ENCODE peak calls at places on chromosomes 12 and 14, in six cellular contexts. D, T, E, J, C and O are unnamed samples. For H3K9me3 and H3K27me3, the result is how much of the 10 kb centered on the place peaks cover.

GRCh38 chr12:42474391-42474790 is 115.2 kb downstream of the PRICKLE1 start:
- DNase-seq in C (peak), E (no peak), T (no peak), J (no peak), D (no peak), O (no peak)

GRCh38 chr12:82803201-82803600 is 116.5 kb downstream of the TMTC2 start:
- DNase-seq in T (no peak), D (no peak), E (no peak), C (no peak), J (no peak), O (no peak)

GRCh38 chr12:54147186-54147585 is 41.6 kb downstream of the SMUG1 start:
- DNase-seq in E (no peak), C (no peak), T (no peak), J (peak), D (peak), O (no peak)

GRCh38 chr14:82759691-82760090 is 1226.0 kb upstream of the SEL1L start:
- DNase-seq in C (no peak), D (no peak), E (no peak), T (no peak), J (no peak), O (no peak)

GRCh38 chr12:8996682-8997405 is 7.5 kb downstream of the KLRG1 start:
- DNase-seq in E (no peak), C (peak), J (no peak), T (peak), D (peak), O (no peak)

GRCh38 chr12:75747572-75747995 is 236.2 kb upstream of the KRR1 start:
- DNase-seq in D (no peak), T (no peak), C (peak), J (no peak), E (no peak), O (no peak)

GRCh38 chr12:7131502-7131866 is 1.3 kb downstream of the CLSTN3 start:
- DNase-seq in T (no peak), E (no peak), D (no peak), J (no peak), C (no peak), O (no peak)

GRCh38 chr12:6141048-6141447 is 16.6 kb upstream of the VWF start:
- DNase-seq in J (peak), C (peak), E (peak), D (no peak), T (peak), O (peak)

GRCh38 chr12:14629832-14630688 is 62.4 kb upstream of the PLBD1 start:
- DNase-seq in E (peak), J (no peak), D (peak), C (peak), T (peak), O (peak)

GRCh38 chr14:55446127-55446736 is 5.8 kb upstream of the TBPL2 start:
- DNase-seq in E (peak), C (peak), T (peak), D (peak), J (no peak), O (peak)

GRCh38 chr14:59631237-59631636 is 54.6 kb upstream of the CCDC175 start:
- DNase-seq in J (no peak), E (no peak), D (no peak), T (no peak), C (no peak), O (no peak)

GRCh38 chr12:116336542-116337065 is 59.1 kb upstream of the MED13L start:
- DNase-seq in T (peak), D (no peak), C (peak), J (no peak), E (no peak), O (no peak)

GRCh38 chr12:29578731-29579130 is 81.2 kb upstream of the OVCH1 start:
- DNase-seq in C (peak), T (no peak), E (no peak), D (no peak), J (no peak), O (no peak)

GRCh38 chr12:19227880-19228210 is 98.3 kb downstream of the PLEKHA5 start:
- DNase-seq in C (no peak), E (no peak), T (no peak), D (no peak), J (no peak), O (no peak)

GRCh38 chr12:2124466-2125023 is 71.8 kb downstream of the CACNA1C start:
- DNase-seq in C (no peak), T (no peak), E (no peak), D (no peak), J (no peak), O (no peak)

GRCh38 chr12:30795660-30796507 is 41.1 kb upstream of the CAPRIN2 start:
- DNase-seq in J (peak), C (peak), D (peak), E (peak), T (peak), O (peak)

GRCh38 chr14:77187649-77188012 is 6.0 kb downstream of the TMEM63C start:
- DNase-seq in J (no peak), E (no peak), C (no peak), T (no peak), D (no peak), O (no peak)

GRCh38 chr12:41981013-41981412 is 163.7 kb downstream of the GXYLT1 start:
- DNase-seq in C (no peak), E (no peak), T (no peak), J (no peak), D (no peak), O (no peak)

GRCh38 chr12:124446364-124446763 is 121.0 kb downstream of the NCOR2 start:
- DNase-seq in C (no peak), E (no peak), D (no peak), T (no peak), J (no peak), O (no peak)

GRCh38 chr12:126936181-126936851 is 1330.7 kb upstream of the TMEM132C start:
- DNase-seq in J (no peak), C (no peak), D (peak), T (no peak), E (peak), O (peak)

GRCh38 chr12:66900616-66901015 is 221.7 kb upstream of the GRIP1 start:
- DNase-seq in D (no peak), T (no peak), E (no peak), J (no peak), C (no peak), O (no peak)

GRCh38 chr14:57275023-57275664 is 6.4 kb downstream of the AP5M1 start:
- DNase-seq in T (no peak), E (no peak), J (no peak), C (peak), D (no peak), O (no peak)

GRCh38 chr12:60172266-60172665 is 576.4 kb downstream of the SLC16A7 start:
- DNase-seq in D (no peak), J (no peak), E (no peak), T (no peak), C (peak), O (no peak)

GRCh38 chr12:30286345-30286926 is 409.2 kb downstream of the IPO8 start:
- DNase-seq in E (no peak), T (no peak), J (no peak), C (peak), D (no peak), O (no peak)

GRCh38 chr12:115947696-115948062 is 329.8 kb downstream of the MED13L start:
- DNase-seq in C (no peak), J (no peak), E (no peak), D (no peak), T (no peak), O (no peak)

GRCh38 chr12:110606253-110606611 is 7.7 kb upstream of the TCTN1 start:
- DNase-seq in D (no peak), C (no peak), E (no peak), J (no peak), T (no peak), O (no peak)

GRCh38 chr14:96017882-96018281 is 21.3 kb upstream of the C14orf132 start:
- DNase-seq in D (no peak), J (no peak), C (no peak), E (no peak), T (no peak), O (no peak)

GRCh38 chr12:89309815-89310214 is 42.5 kb downstream of the DUSP6 start:
- DNase-seq in J (no peak), D (no peak), C (no peak), T (no peak), E (no peak), O (no peak)

GRCh38 chr14:59026086-59026485 is 162.4 kb upstream of the DAAM1 start:
- DNase-seq in J (no peak), T (no peak), D (no peak), E (no peak), C (no peak), O (no peak)

GRCh38 chr14:64673329-64673728 is 30.9 kb upstream of the PLEKHG3 start:
- DNase-seq in D (no peak), T (no peak), C (no peak), E (no peak), J (no peak), O (no peak)

GRCh38 chr14:100031506-100032281 is 33.5 kb upstream of the EVL start:
- DNase-seq in E (peak), C (peak), T (no peak), J (no peak), D (no peak), O (peak)

GRCh38 chr12:29427964-29428363 is 47.0 kb upstream of the ERGIC2 start:
- DNase-seq in T (peak), D (peak), E (no peak), C (no peak), J (no peak), O (no peak)

GRCh38 chr12:57031228-57031670 is 14.9 kb upstream of the TAC3 start:
- DNase-seq in J (no peak), T (peak), D (no peak), E (no peak), C (no peak), O (no peak)

GRCh38 chr14:37247777-37248461 is 50.2 kb downstream of the MIPOL1 start:
- DNase-seq in D (no peak), T (no peak), J (no peak), E (no peak), C (no peak), O (no peak)

GRCh38 chr14:75274899-75275569 is 3.6 kb upstream of the FOS start:
- DNase-seq in D (peak), T (peak), C (peak), J (peak), E (peak), O (peak)

GRCh38 chr14:28777773-28778606 is 11.4 kb downstream of the FOXG1 start:
- DNase-seq in C (no peak), T (no peak), E (no peak), D (no peak), J (no peak), O (no peak)
- H3K9me3 ChIP-seq in C (under half), T (under half), E (under half), D (under half), J (under half), O (under half)

DNA sequence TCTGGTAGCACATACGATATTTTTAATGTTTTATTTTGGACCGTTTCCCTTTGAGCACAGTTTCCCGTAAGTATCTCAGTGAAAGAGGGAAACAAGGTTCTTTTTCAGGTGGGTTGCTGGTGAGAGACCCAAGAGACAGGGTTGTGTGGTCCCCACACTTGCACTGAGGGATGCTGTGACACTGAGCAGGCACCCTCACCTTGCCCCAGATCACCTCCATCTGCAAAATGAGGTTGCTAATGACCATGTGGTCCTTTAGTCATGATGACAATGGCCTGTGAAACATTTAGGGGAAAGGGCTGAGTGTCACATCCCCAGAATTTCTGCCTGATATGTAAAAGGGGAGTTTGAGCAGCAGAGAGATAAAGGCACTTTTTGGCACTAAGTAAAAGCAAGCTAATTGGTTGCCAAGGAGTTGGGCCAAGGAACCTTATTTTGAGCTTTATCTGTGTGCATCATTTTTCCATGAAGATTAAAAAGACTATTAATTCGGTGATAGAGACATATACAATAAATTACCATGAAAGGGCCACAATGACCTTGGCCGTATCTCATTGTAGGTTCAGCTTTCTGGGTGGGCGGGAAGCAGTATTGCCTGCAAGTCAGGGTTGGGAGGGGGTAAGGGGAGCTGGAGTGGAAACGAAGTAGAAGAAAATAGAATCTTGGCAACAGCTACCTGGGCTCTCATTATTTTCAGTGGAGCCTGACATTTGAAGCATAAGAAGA is 4.5 kb downstream of the CCND2 start:
- DNase-seq in E (no peak), J (no peak), T (no peak), C (no peak), D (no peak), O (no peak)
- H3K27me3 ChIP-seq in E (under half), J (under half), T (under half), C (under half), D (under half), O (under half)

GRCh38 chr12:34288963-34289345 is 266.7 kb downstream of the ALG10 start:
- DNase-seq in E (no peak), C (no peak), D (no peak), T (no peak), J (no peak), O (no peak)

GRCh38 chr12:34287437-34287836 is 265.1 kb downstream of the ALG10 start:
- DNase-seq in D (no peak), J (no peak), T (no peak), C (no peak), E (no peak), O (no peak)

GRCh38 chr12:34287986-34288962 is 266.0 kb downstream of the ALG10 start:
- DNase-seq in J (no peak), E (no peak), T (no peak), C (no peak), D (no peak), O (no peak)

GRCh38 chr12:34286483-34286882 is 264.2 kb downstream of the ALG10 start:
- DNase-seq in T (no peak), C (no peak), J (no peak), E (no peak), D (no peak), O (no peak)

GRCh38 chr12:34286934-34287333 is 264.6 kb downstream of the ALG10 start:
- DNase-seq in T (no peak), E (no peak), D (no peak), J (no peak), C (no peak), O (no peak)
- H3K9me3 ChIP-seq in T (under half), E (under half), D (under half), J (under half), C (under half), O (under half)

DNA sequence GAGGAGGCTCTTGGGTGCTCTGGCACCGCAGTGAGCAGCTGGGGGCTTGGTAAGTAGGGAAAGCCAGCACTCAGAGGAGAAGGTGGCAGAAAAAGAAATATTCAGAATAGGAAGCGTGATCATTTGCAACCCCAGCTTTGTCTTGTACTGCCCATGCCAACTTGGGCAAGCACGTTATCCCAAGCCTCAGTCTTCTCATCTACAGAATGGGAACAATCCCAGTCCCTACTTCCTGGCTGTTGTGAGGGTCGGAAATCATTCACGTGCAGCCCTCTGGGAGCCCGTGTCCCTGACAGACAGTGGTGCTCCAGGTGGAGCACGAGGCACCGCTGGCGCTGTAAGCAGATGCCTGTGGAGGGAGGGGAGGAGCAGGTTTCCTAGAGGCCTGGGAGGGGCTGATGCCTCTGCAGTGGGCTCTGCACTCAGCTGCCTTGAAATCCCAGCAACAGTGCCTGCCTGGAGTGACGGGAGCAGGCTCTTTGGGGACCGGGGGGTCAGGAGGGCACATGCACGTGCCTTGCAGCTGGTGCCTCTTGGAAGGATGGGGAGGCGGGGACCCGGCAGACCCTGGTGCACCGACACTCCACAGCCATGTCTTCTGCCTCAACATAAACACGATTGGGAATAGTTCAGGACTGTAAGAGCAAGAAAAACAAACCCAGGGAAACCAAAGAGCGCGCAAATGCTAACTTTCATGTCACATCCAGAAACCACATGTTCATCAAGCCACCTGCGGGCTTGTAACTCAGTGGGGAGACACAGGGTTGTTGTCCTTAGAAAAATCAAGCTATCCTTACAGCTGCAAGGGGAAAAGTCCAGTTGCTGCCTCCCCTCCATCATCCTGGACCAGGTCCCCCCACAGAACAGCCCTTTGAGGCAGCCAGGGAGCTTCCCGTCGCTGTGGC is 86.5 kb upstream of the DIO3 start:
- DNase-seq in D (no peak), T (no peak), E (no peak), J (peak), C (no peak), O (no peak)
- H3K27me3 ChIP-seq in D (under half), T (under half), E (under half), J (under half), C (under half), O (under half)